ENCODE peak calls at places on chromosomes 3 and 15, in six cellular contexts. G is K562, Y is esophagus squamous epithelium, N is heart left ventricle, Q is prostate gland, T is ovary. B is an unnamed sample.

GRCh38 chr3:102531686-102532085 is 96.9 kb downstream of the ZPLD1 start:
- DNase-seq in Y (no peak), G (no peak), N (no peak), Q (no peak), T (no peak), B (no peak)

GRCh38 chr3:102104093-102104492 is 254.8 kb downstream of the NFKBIZ start:
- DNase-seq in N (no peak), T (no peak), G (no peak), Q (no peak), Y (no peak), B (no peak)

GRCh38 chr15:91956026-91956723 is 102.7 kb downstream of the SLCO3A1 start:
- DNase-seq in N (peak), Y (no peak), T (no peak), Q (peak), G (no peak), B (no peak)

GRCh38 chr15:56168394-56168793 is 75.3 kb downstream of the RFX7 start:
- DNase-seq in N (no peak), Q (no peak), G (no peak), Y (no peak), T (no peak), B (no peak)

GRCh38 chr3:46097691-46098241 is 70.5 kb upstream of the XCR1 start:
- DNase-seq in Y (no peak), T (no peak), Q (no peak), G (no peak), N (no peak), B (peak)

GRCh38 chr3:31868246-31868645 is 112.8 kb downstream of the OSBPL10 start:
- DNase-seq in G (no peak), Q (no peak), Y (no peak), N (no peak), T (no peak), B (no peak)

GRCh38 chr15:67009576-67010569 is 55.5 kb upstream of the SMAD3 start:
- DNase-seq in Y (no peak), Q (no peak), G (no peak), T (no peak), N (no peak), B (peak)

GRCh38 chr3:53547327-53547726 is 52.9 kb downstream of the CACNA1D start:
- DNase-seq in G (no peak), Y (no peak), Q (no peak), T (no peak), N (no peak), B (no peak)

GRCh38 chr15:40249477-40250303 is 10.8 kb downstream of the PAK6 start:
- DNase-seq in Q (peak), N (no peak), T (no peak), Y (no peak), G (no peak), B (no peak)

GRCh38 chr15:86743283-86743903 is 663.7 kb downstream of the AGBL1 start:
- DNase-seq in Y (no peak), N (no peak), G (peak), T (no peak), Q (peak), B (peak)

GRCh38 chr3:11060500-11061251 is 68.1 kb downstream of the SLC6A1 start:
- DNase-seq in Y (no peak), T (peak), Q (peak), N (peak), G (peak), B (peak)

GRCh38 chr3:128144512-128144911 is 8.8 kb upstream of the EEFSEC start:
- DNase-seq in T (no peak), G (no peak), N (no peak), Q (no peak), Y (no peak), B (no peak)

GRCh38 chr15:75775296-75776074 is 62.8 kb upstream of the CSPG4 start:
- DNase-seq in Y (no peak), Q (no peak), N (no peak), T (no peak), G (peak), B (no peak)

GRCh38 chr3:156735471-156735870 is 61.1 kb downstream of the TIPARP start:
- DNase-seq in Y (no peak), T (no peak), G (no peak), Q (no peak), N (no peak), B (no peak)

GRCh38 chr3:132822837-132823236 is 100.6 kb upstream of the NPHP3 start:
- DNase-seq in G (no peak), T (no peak), Q (no peak), Y (no peak), N (no peak), B (no peak)

GRCh38 chr15:45611305-45611704 is 23.5 kb upstream of the SQOR start:
- DNase-seq in Y (no peak), N (no peak), T (no peak), Q (no peak), G (peak), B (no peak)

GRCh38 chr3:109132801-109133473 is 3.6 kb upstream of the C3orf85 start:
- DNase-seq in Y (no peak), T (no peak), G (no peak), Q (no peak), N (no peak), B (no peak)

GRCh38 chr3:173395412-173396181 is 1.9 kb upstream of the NLGN1 start:
- DNase-seq in N (peak), G (peak), Y (no peak), Q (peak), T (peak), B (peak)

GRCh38 chr3:4807381-4808280 is 171.6 kb upstream of the BHLHE40 start:
- DNase-seq in G (no peak), N (no peak), Q (no peak), T (no peak), Y (no peak), B (no peak)

GRCh38 chr3:57080171-57080570 is 19.7 kb downstream of the SPATA12 start:
- DNase-seq in G (no peak), Y (no peak), T (no peak), Q (no peak), N (no peak), B (no peak)

GRCh38 chr3:13935494-13936094 is 55.7 kb upstream of the WNT7A start:
- DNase-seq in Y (no peak), Q (no peak), G (no peak), T (no peak), N (no peak), B (no peak)

GRCh38 chr15:39171944-39172368 is 408.9 kb upstream of the THBS1 start:
- DNase-seq in Y (no peak), G (peak), T (peak), Q (peak), N (peak), B (peak)

GRCh38 chr3:112116777-112117186 is 16.3 kb downstream of the GCSAM start:
- DNase-seq in Q (no peak), G (no peak), T (no peak), N (peak), Y (no peak), B (no peak)

GRCh38 chr3:37149246-37149645 is 25.1 kb downstream of the LRRFIP2 start:
- DNase-seq in Y (no peak), T (no peak), Q (no peak), N (no peak), G (no peak), B (no peak)

GRCh38 chr15:73368301-73369072 is at the start of gene HCN4:
- DNase-seq in G (no peak), T (no peak), Y (no peak), Q (no peak), N (peak), B (no peak)

GRCh38 chr15:85406916-85407315 is 26.5 kb downstream of the AKAP13 start:
- DNase-seq in G (no peak), N (no peak), Y (no peak), T (no peak), Q (no peak), B (no peak)

GRCh38 chr3:77414881-77415280 is 375.0 kb downstream of the ROBO2 start:
- DNase-seq in T (no peak), Y (no peak), G (no peak), N (no peak), Q (no peak), B (no peak)

GRCh38 chr3:182755308-182756106 is 37.8 kb upstream of the ATP11B start:
- DNase-seq in G (no peak), Q (no peak), N (no peak), T (no peak), Y (no peak), B (no peak)

GRCh38 chr3:188788621-188789081 is 383.1 kb upstream of the TPRG1 start:
- DNase-seq in Q (no peak), Y (no peak), G (no peak), T (no peak), N (peak), B (no peak)

GRCh38 chr3:106825962-106826605 is 551.2 kb upstream of the CCDC54 start:
- DNase-seq in Q (no peak), G (no peak), N (no peak), T (no peak), Y (no peak), B (no peak)

GRCh38 chr3:124574012-124574411 is 156.2 kb upstream of the UMPS start:
- DNase-seq in Q (no peak), T (no peak), Y (no peak), G (no peak), N (no peak), B (no peak)

GRCh38 chr15:68379058-68379758 is 52.8 kb downstream of the ITGA11 start:
- DNase-seq in G (no peak), Q (peak), Y (no peak), N (no peak), T (no peak), B (no peak)

GRCh38 chr3:187136936-187137335 is 2.4 kb downstream of the RPL39L start:
- DNase-seq in G (no peak), N (no peak), Y (no peak), Q (no peak), T (no peak), B (no peak)

GRCh38 chr3:187139895-187140253 is 578 bp upstream of the RPL39L start:
- DNase-seq in N (no peak), G (no peak), T (no peak), Q (no peak), Y (no peak), B (no peak)

GRCh38 chr3:187136347-187136746 is 2.9 kb downstream of the RPL39L start:
- DNase-seq in Q (no peak), N (no peak), G (no peak), Y (no peak), T (no peak), B (no peak)

DNA sequence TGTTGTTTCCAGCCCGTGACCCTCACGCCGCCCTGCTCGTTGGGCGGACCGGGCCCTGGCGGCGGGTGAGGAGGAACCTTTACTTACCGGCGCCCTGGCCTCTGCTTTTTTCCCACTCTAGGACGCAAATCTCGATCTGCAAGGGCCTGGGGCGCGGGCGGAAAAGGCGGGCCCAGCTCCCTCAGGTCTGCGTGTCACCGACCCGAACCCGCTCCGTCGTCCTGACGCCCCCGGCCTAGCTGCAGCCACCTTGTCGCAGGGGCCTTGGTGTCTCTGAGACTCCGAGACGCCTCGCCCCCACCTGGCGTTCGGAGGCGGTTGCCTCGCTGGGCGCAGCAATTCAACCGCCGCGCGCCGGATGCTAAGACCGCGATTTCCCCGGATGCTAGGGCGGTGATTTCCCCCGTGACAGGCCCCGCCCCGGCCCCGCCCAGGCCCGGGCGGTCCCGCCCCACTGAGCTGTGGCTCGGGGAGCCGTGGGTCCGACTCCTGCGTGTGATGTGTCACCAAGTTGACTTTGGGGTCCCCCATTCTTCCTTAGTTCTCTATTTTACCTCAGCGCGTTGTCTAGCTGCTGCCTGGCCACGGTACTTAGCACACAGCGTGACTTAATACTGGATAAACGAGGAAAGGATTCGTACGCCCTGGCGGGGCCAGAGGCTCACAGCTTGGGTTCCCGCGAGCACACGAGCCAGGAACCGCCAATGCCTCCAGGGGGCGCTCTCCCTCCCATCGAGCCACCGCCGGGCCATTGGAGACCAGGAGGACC is at the start of gene RPL39L:
- DNase-seq in G (peak), Q (peak), Y (peak), N (peak), T (peak), B (peak)
- TF ChIP-seq POLR2A in G (peak), Q (peak), Y (peak), N (no peak), T (no peak), B (no peak)

DNA sequence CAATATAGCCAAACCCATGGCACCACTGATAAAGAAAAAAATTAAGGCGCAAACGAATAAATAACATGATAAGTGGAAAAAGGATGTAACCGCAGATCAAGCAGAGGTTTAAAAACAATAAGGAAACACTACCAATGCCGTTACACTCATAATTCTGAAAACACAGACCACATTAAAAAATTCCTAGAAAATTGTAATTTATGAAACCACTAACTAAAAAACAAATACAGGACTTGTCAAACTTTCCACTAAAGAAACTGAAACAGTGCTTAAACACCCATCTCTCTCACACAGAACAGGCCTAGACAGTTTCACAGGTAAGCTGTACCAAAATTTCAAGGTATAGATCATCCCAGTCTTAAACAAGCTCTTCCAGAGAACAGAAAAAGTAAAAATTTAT is 28.4 kb downstream of the PCSK6 start:
- DNase-seq in N (no peak), G (no peak), T (no peak), Y (no peak), Q (no peak), B (no peak)
- TF ChIP-seq POLR2A in N (no peak), G (no peak), T (no peak), Y (no peak), Q (no peak), B (no peak)

GRCh38 chr3:192409203-192409837 is 318.0 kb downstream of the FGF12 start:
- DNase-seq in T (peak), Q (no peak), N (peak), Y (no peak), G (no peak), B (peak)
- TF ChIP-seq POLR2A in T (no peak), Q (no peak), N (no peak), Y (no peak), G (no peak), B (no peak)

GRCh38 chr15:72222433-72222832 is 8.6 kb downstream of the PKM start:
- DNase-seq in Y (no peak), N (peak), G (no peak), Q (peak), T (no peak), B (no peak)
- TF ChIP-seq POLR2A in Y (peak), N (no peak), G (no peak), Q (peak), T (no peak), B (no peak)

GRCh38 chr3:69051796-69052566 is at the start of gene TMF1:
- DNase-seq in Y (no peak), N (peak), G (peak), T (peak), Q (peak), B (peak)
- TF ChIP-seq POLR2A in Y (peak), N (no peak), G (peak), T (peak), Q (peak), B (peak)

GRCh38 chr15:52218816-52219215 is 27.6 kb upstream of the GNB5 start:
- DNase-seq in G (no peak), T (no peak), Q (no peak), Y (no peak), N (no peak), B (no peak)

GRCh38 chr15:52213206-52213605 is 22.0 kb upstream of the GNB5 start:
- DNase-seq in N (no peak), Y (no peak), G (no peak), T (no peak), Q (no peak), B (no peak)

GRCh38 chr15:52217186-52217585 is 26.0 kb upstream of the GNB5 start:
- DNase-seq in N (no peak), Q (peak), Y (no peak), T (no peak), G (peak), B (peak)

GRCh38 chr15:52220251-52220650 is 29.1 kb upstream of the GNB5 start:
- DNase-seq in N (no peak), G (no peak), Y (no peak), Q (no peak), T (no peak), B (no peak)

DNA sequence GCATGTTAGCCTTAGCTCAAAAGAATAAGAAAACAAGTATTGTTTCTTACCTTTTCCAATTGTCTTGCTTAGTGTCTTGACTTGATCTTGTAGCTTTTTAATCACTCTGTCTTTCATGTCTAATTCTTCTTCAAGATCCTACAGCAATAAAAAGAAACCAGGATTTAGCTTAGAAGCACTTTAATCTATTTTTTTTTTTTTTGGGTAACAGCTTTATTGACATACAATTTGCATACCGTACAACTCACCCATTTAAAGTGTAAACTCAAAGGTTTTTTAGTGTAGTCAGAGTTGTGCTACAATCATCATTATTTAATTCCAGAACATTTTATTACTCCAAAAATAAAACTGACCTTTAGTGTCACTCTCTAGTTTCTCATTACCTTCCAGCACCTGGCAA is 23.4 kb upstream of the GNB5 start:
- DNase-seq in N (no peak), Y (no peak), G (no peak), Q (no peak), T (no peak), B (no peak)
- TF ChIP-seq POLR2A in N (no peak), Y (no peak), G (no peak), Q (no peak), T (no peak), B (no peak)

GRCh38 chr3:49416867-49417266 is 4.6 kb downstream of the TCTA start:
- DNase-seq in G (no peak), T (no peak), N (no peak), Y (no peak), Q (no peak), B (no peak)

GRCh38 chr3:49422379-49423248 is at the start of gene AMT:
- DNase-seq in N (peak), Q (no peak), G (no peak), T (peak), Y (no peak), B (peak)

GRCh38 chr3:49417516-49418120 is 4.7 kb downstream of the AMT start:
- DNase-seq in T (no peak), Q (no peak), Y (no peak), G (no peak), N (no peak), B (no peak)

GRCh38 chr3:49424816-49425215 is 2.5 kb upstream of the AMT start:
- DNase-seq in Y (no peak), T (no peak), G (no peak), Q (no peak), N (no peak), B (no peak)

GRCh38 chr3:49421890-49422378 is 339 bp downstream of the AMT start:
- DNase-seq in G (no peak), T (peak), N (no peak), Q (no peak), Y (no peak), B (peak)
- TF ChIP-seq POLR2A in G (no peak), T (no peak), N (no peak), Q (no peak), Y (no peak), B (no peak)

GRCh38 chr3:69250014-69250413 is 127.6 kb upstream of the LMOD3 start:
- DNase-seq in Y (no peak), G (peak), N (peak), Q (no peak), T (no peak), B (peak)
- TF ChIP-seq POLR2A in Y (no peak), G (no peak), N (no peak), Q (no peak), T (no peak), B (peak)

GRCh38 chr3:125589743-125590142 is 5.6 kb downstream of the OSBPL11 start:
- DNase-seq in N (no peak), G (no peak), Y (no peak), Q (no peak), T (no peak), B (no peak)
- TF ChIP-seq POLR2A in N (no peak), G (no peak), Y (no peak), Q (no peak), T (no peak), B (no peak)

B was measured in body of pancreas.